ENCODE peak calls at places on chromosomes 7 and 10, in four cellular contexts. N is K562, T is HepG2, O is HCT116. F is an unnamed sample.

GRCh38 chr10:122257041-122257440 is 14.1 kb upstream of the BTBD16 start:
- DNase-seq in O (no peak), T (no peak), N (no peak), F (no peak)

GRCh38 chr10:127374074-127374680 is 174.9 kb upstream of the NPS start:
- DNase-seq in T (no peak), O (no peak), N (peak; percentile 31), F (no peak)

GRCh38 chr7:4208086-4208485 is 474.0 kb upstream of the FOXK1 start:
- DNase-seq in N (no peak), T (no peak), O (no peak), F (no peak)

GRCh38 chr10:131061221-131061620 is 250.3 kb downstream of the TCERG1L start:
- DNase-seq in O (no peak), T (no peak), N (no peak), F (no peak)

GRCh38 chr10:7153750-7154149 is 257.1 kb downstream of the SFMBT2 start:
- DNase-seq in N (no peak), T (no peak), O (no peak), F (no peak)

GRCh38 chr10:46524471-46525176 is 31.8 kb downstream of the GPRIN2 start:
- DNase-seq in N (peak; percentile 45), O (peak; percentile 21), T (no peak), F (no peak)

GRCh38 chr10:85548038-85548437 is 818.6 kb downstream of the GRID1 start:
- DNase-seq in T (peak; percentile 16), O (peak; percentile 52), N (no peak), F (no peak)

GRCh38 chr10:98534046-98534445 is 87.3 kb upstream of the HPS1 start:
- DNase-seq in T (no peak), N (no peak), O (no peak), F (no peak)

GRCh38 chr7:110309941-110310340 is 781.0 kb upstream of the LRRN3 start:
- DNase-seq in O (no peak), N (no peak), T (no peak), F (no peak)

GRCh38 chr7:50562126-50562525 is 3.1 kb downstream of the DDC start:
- DNase-seq in N (peak; percentile 12), T (no peak), O (no peak), F (no peak)

GRCh38 chr7:113698556-113699220 is 220.1 kb downstream of the PPP1R3A start:
- DNase-seq in T (peak; percentile 15), N (peak; percentile 40), O (peak; percentile 23), F (no peak)

GRCh38 chr10:53284615-53285182 is 512.1 kb upstream of the MBL2 start:
- DNase-seq in T (no peak), O (no peak), N (no peak), F (no peak)

GRCh38 chr7:122433765-122434164 is 129.2 kb upstream of the FEZF1 start:
- DNase-seq in T (no peak), N (no peak), O (no peak), F (no peak)

GRCh38 chr10:113922787-113923570 is 68.5 kb downstream of the NHLRC2 start:
- DNase-seq in N (no peak), O (no peak), T (no peak), F (peak; percentile 51)

GRCh38 chr7:55776196-55776595 is 86.4 kb downstream of the SEPTIN14 start:
- DNase-seq in N (no peak), T (no peak), O (no peak), F (no peak)
- TF ChIP-seq JUND in N (no peak), T (no peak), O (no peak), F (no peak)

GRCh38 chr7:19958309-19958896 is 185.0 kb upstream of the TMEM196 start:
- DNase-seq in O (peak; percentile 95), T (peak; percentile 1), N (no peak), F (no peak)
- TF ChIP-seq SP1 in O (peak; percentile 97), T (no peak), N (no peak), F (no peak)

GRCh38 chr10:68353537-68353936 is 20.8 kb upstream of the PBLD start:
- DNase-seq in O (no peak), T (no peak), N (no peak), F (no peak)

GRCh38 chr10:68346774-68347173 is 14.0 kb upstream of the PBLD start:
- DNase-seq in O (no peak), N (no peak), T (no peak), F (no peak)

GRCh38 chr10:68342909-68343516 is 10.3 kb upstream of the PBLD start:
- DNase-seq in T (no peak), N (no peak), O (no peak), F (no peak)

GRCh38 chr10:68345621-68346020 is 12.9 kb upstream of the PBLD start:
- DNase-seq in N (no peak), O (no peak), T (no peak), F (no peak)

GRCh38 chr10:68348265-68348741 is 15.6 kb upstream of the PBLD start:
- DNase-seq in N (peak; percentile 73), O (peak; percentile 28), T (peak; percentile 48), F (no peak)
- TF ChIP-seq FOSL1 in N (no peak), O (no peak), T (no peak), F (no peak)

DNA sequence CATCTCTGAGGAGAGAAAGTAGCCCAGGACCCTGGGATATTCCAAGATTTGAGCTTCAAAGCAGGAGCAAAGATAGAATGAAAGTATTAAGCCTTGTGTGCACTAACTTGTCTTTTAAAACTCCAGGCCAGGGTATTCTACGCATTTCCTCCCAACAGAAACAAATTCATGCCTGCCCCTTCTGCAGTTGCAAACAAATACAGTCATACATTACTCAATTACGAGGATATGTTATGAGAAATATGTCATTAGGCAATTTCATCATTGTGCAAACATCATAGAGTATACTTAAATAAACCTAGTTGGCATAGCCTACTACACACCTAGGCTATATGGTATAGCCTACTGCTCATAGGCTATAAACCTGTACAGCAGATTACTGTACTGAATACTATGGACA is 154.5 kb upstream of the KIAA1217 start:
- DNase-seq in T (no peak), O (no peak), N (no peak), F (no peak)
- TF ChIP-seq JUND in T (no peak), O (no peak), N (no peak), F (no peak)

GRCh38 chr10:61643316-61643751 is 19.4 kb upstream of the CABCOCO1 start:
- DNase-seq in N (no peak), O (no peak), T (no peak), F (no peak)
- TF ChIP-seq SP1 in N (no peak), O (no peak), T (no peak), F (no peak)

DNA sequence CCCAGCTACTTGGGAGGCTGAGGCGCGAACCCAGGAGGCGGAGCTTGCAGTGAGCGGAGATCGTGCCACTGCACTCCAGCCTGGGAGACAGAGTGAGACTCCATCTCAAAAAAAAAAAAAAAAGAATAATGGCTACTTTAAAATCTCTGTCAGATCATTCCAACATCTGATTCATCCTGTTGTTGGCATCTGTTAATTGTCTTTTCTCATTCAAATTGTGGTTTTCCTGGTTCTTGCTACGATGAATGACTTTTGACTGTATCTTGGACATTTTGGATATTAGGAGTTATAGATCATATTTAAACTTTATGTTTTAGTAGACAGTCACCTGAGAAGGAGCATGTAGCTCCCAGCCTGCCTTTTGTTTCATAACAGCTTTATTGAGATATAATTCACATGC is 8.5 kb downstream of the TPST1 start:
- DNase-seq in N (no peak), T (no peak), O (no peak), F (no peak)
- TF ChIP-seq FOSL1 in N (no peak), T (no peak), O (no peak), F (no peak)

DNA sequence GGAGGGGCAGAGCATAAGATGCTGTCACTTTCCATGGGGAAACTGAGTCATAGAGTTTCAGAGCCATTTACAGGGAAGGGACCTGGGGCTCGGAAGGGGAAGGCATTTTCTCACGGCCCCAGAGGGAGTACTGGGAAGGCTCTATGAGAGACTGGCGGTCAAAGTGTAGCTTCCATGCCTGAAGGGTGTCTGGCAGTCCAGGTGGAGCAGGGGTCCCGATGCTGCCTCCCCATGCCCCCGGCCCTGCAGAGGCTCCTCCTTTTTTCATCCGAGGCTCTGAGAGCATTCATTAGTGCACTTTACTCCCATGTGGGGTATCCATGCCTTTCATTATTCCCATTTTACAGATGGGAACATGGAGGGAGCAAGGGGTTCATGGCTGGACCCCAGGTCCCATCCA is 27.9 kb upstream of the PCBD1 start:
- DNase-seq in T (no peak), N (no peak), O (no peak), F (no peak)
- TF ChIP-seq JUND in T (no peak), N (no peak), O (no peak), F (no peak)

F was measured in H1.